ENCODE peak calls at places on chromosomes 3 and 15, in seven cellular contexts. V is substantia nigra, Z is activated T-cell treated with anti-CD3 and anti-CD28 coated beads for 1 hour, G is AG08396, R is transverse colon, W is right cardiac atrium, K is progenitor cell of endocrine pancreas. D is an unnamed sample.

GRCh38 chr3:140432176-140432753 is 245.6 kb upstream of the TRIM42 start:
- DNase-seq in V (no peak), Z (no peak), G (no peak), R (no peak), W (no peak), K (no peak), D (no peak)

GRCh38 chr15:22979699-22980188 is 424 bp downstream of the CYFIP1 start:
- DNase-seq in V (no peak), Z (no peak), G (peak; percentile 55), R (peak; percentile 26), W (peak; percentile 72), K (peak; percentile 18), D (no peak)

GRCh38 chr3:197541756-197542539 is 13.8 kb downstream of the BDH1 start:
- DNase-seq in V (peak; percentile 27), Z (no peak), G (peak; percentile 76), R (no peak), W (peak; percentile 86), K (no peak), D (no peak)

GRCh38 chr15:74443100-74443909 is 9.5 kb upstream of the SEMA7A start:
- DNase-seq in V (no peak), Z (no peak), G (no peak), R (no peak), W (no peak), K (no peak), D (no peak)

GRCh38 chr3:55797084-55797483 is 310.0 kb upstream of the WNT5A start:
- DNase-seq in V (no peak), Z (no peak), G (no peak), R (no peak), W (no peak), K (no peak), D (no peak)

GRCh38 chr3:197511853-197512635 is 43.7 kb downstream of the BDH1 start:
- DNase-seq in V (no peak), Z (no peak), G (no peak), R (no peak), W (no peak), K (no peak), D (no peak)

GRCh38 chr3:58434990-58435389 is 1.4 kb upstream of the PDHB start:
- DNase-seq in V (no peak), Z (no peak), G (peak; percentile 80), R (no peak), W (peak; percentile 43), K (no peak), D (no peak)

GRCh38 chr3:195762611-195763247 is 42.0 kb downstream of the MUC20 start:
- DNase-seq in V (no peak), Z (no peak), G (no peak), R (no peak), W (no peak), K (no peak), D (no peak)

GRCh38 chr3:44024194-44024593 is 217.5 kb upstream of the TOPAZ1 start:
- DNase-seq in V (no peak), Z (no peak), G (no peak), R (no peak), W (no peak), K (no peak), D (no peak)

GRCh38 chr3:129016725-129017530 is 15.8 kb downstream of the EFCC1 start:
- DNase-seq in V (no peak), Z (no peak), G (no peak), R (peak; percentile 79), W (peak; percentile 85), K (no peak), D (no peak)

GRCh38 chr15:84750583-84751092 is 2.2 kb downstream of the ZNF592 start:
- DNase-seq in V (no peak), Z (no peak), G (no peak), R (no peak), W (no peak), K (no peak), D (no peak)

GRCh38 chr15:90143176-90143655 is 40.9 kb upstream of the IDH2 start:
- DNase-seq in V (peak; percentile 11), Z (peak; percentile 37), G (peak; percentile 34), R (peak; percentile 85), W (peak; percentile 69), K (peak; percentile 68), D (peak; percentile 89)

GRCh38 chr3:126646662-126647061 is 8.3 kb downstream of the TXNRD3 start:
- DNase-seq in V (no peak), Z (no peak), G (no peak), R (no peak), W (no peak), K (no peak), D (no peak)

GRCh38 chr15:83014205-83014653 is 2.8 kb upstream of the C15orf40 start:
- DNase-seq in V (no peak), Z (no peak), G (no peak), R (no peak), W (peak; percentile 13), K (no peak), D (no peak)

GRCh38 chr3:132145833-132146232 is 111.0 kb upstream of the CPNE4 start:
- DNase-seq in V (no peak), Z (no peak), G (peak; percentile 19), R (no peak), W (no peak), K (no peak), D (no peak)

GRCh38 chr3:31461441-31461840 is 71.3 kb upstream of the STT3B start:
- DNase-seq in V (no peak), Z (no peak), G (no peak), R (no peak), W (no peak), K (no peak), D (no peak)

GRCh38 chr15:53962646-53963561 is 15.3 kb upstream of the UNC13C start:
- DNase-seq in V (no peak), Z (no peak), G (no peak), R (peak; percentile 25), W (peak; percentile 49), K (peak; percentile 10), D (peak; percentile 43)

GRCh38 chr3:5078151-5078550 is 43.9 kb upstream of the ARL8B start:
- DNase-seq in V (no peak), Z (no peak), G (peak; percentile 24), R (no peak), W (no peak), K (no peak), D (no peak)

GRCh38 chr3:63193647-63194046 is 84.5 kb upstream of the SYNPR start:
- DNase-seq in V (no peak), Z (no peak), G (peak; percentile 5), R (no peak), W (no peak), K (no peak), D (no peak)

GRCh38 chr3:20406621-20407020 is 220.6 kb upstream of the SGO1 start:
- DNase-seq in V (no peak), Z (no peak), G (no peak), R (no peak), W (no peak), K (no peak), D (no peak)

GRCh38 chr3:99049164-99049563 is 147.7 kb upstream of the DCBLD2 start:
- DNase-seq in V (no peak), Z (no peak), G (no peak), R (no peak), W (no peak), K (no peak), D (no peak)

GRCh38 chr3:182063742-182064141 is 352.0 kb downstream of the SOX2 start:
- DNase-seq in V (no peak), Z (no peak), G (no peak), R (no peak), W (no peak), K (no peak), D (no peak)